ENCODE peak calls at places on chromosomes 3 and 15, in four cellular contexts. M is T-helper 1 cell; B is stimulated activated CD4-positive, alpha-beta T cell treated with anti-CD3 and anti-CD28 coated beads, Interleukin-2, amount 100 ng/mL, for 48 hours; O is T1000. P is an unnamed sample.
A peak's percentile ranks its signal among the peaks of the same experiment; 100 is the strongest.

GRCh38 chr3:134291300-134292254 is 40.9 kb upstream of the RYK start:
- DNase-seq in M (no peak), B (no peak), O (no peak), P (no peak)

GRCh38 chr3:15499536-15499935 is 22.0 kb downstream of the COLQ start:
- DNase-seq in M (no peak), B (no peak), O (no peak), P (no peak)

GRCh38 chr3:23162939-23163338 is 40.2 kb upstream of the UBE2E2 start:
- DNase-seq in M (no peak), B (no peak), O (no peak), P (no peak)

GRCh38 chr3:61565569-61565968 is 4.2 kb downstream of the PTPRG start:
- DNase-seq in M (no peak), B (no peak), O (no peak), P (no peak)

GRCh38 chr3:122921791-122922651 is 105.5 kb downstream of the SEMA5B start:
- DNase-seq in M (no peak), B (peak; percentile 30), O (no peak), P (no peak)

GRCh38 chr15:98801234-98801561 is 152.9 kb downstream of the IGF1R start:
- DNase-seq in M (no peak), B (no peak), O (no peak), P (no peak)

GRCh38 chr15:67085237-67085817 is 19.9 kb downstream of the SMAD3 start:
- DNase-seq in M (no peak), B (no peak), O (no peak), P (no peak)

GRCh38 chr3:189748046-189748445 is 116.9 kb downstream of the TP63 start:
- DNase-seq in M (no peak), B (no peak), O (no peak), P (no peak)

GRCh38 chr3:109122690-109123089 is 4.8 kb upstream of the MORC1 start:
- DNase-seq in M (no peak), B (no peak), O (no peak), P (no peak)

GRCh38 chr3:186152889-186153292 is 44.0 kb upstream of the ETV5 start:
- DNase-seq in M (no peak), B (no peak), O (no peak), P (no peak)

GRCh38 chr3:130760922-130761321 is 14.3 kb upstream of the PIK3R4 start:
- DNase-seq in M (no peak), B (no peak), O (peak; percentile 8), P (no peak)

GRCh38 chr3:42149537-42150426 is 58.6 kb downstream of the TRAK1 start:
- DNase-seq in M (no peak), B (no peak), O (no peak), P (no peak)

GRCh38 chr3:72273615-72274014 is 488.7 kb upstream of the PROK2 start:
- DNase-seq in M (no peak), B (no peak), O (peak; percentile 21), P (no peak)

GRCh38 chr15:50767332-50767861 is 1.9 kb upstream of the SPPL2A start:
- DNase-seq in M (no peak), B (no peak), O (no peak), P (no peak)

GRCh38 chr15:69410290-69410874 is 3.8 kb upstream of the KIF23 start:
- DNase-seq in M (no peak), B (no peak), O (peak; percentile 18), P (no peak)

GRCh38 chr3:123735456-123735855 is 148.7 kb downstream of the MYLK start:
- DNase-seq in M (no peak), B (no peak), O (no peak), P (no peak)

GRCh38 chr3:32951410-32951811 is at the start of gene CCR4:
- DNase-seq in M (no peak), B (no peak), O (no peak), P (peak; percentile 11)

GRCh38 chr3:52230461-52230860 is 5.0 kb upstream of the TLR9 start:
- DNase-seq in M (no peak), B (no peak), O (no peak), P (no peak)

GRCh38 chr15:67792250-67792942 is 32.9 kb upstream of the SKOR1 start:
- DNase-seq in M (no peak), B (no peak), O (no peak), P (no peak)

GRCh38 chr15:41945701-41946100 is 26.7 kb downstream of the EHD4 start:
- DNase-seq in M (no peak), B (no peak), O (no peak), P (no peak)

GRCh38 chr15:40250304-40250656 is 11.4 kb downstream of the PAK6 start:
- DNase-seq in M (no peak), B (no peak), O (no peak), P (no peak)

GRCh38 chr3:129686941-129687340 is 80.5 kb upstream of the PLXND1 start:
- DNase-seq in M (no peak), B (no peak), O (no peak), P (no peak)

GRCh38 chr3:178088930-178089329 is 447.3 kb upstream of the KCNMB2 start:
- DNase-seq in M (no peak), B (no peak), O (no peak), P (no peak)

GRCh38 chr3:71548995-71549394 is 34.5 kb downstream of the FOXP1 start:
- DNase-seq in M (no peak), B (no peak), O (no peak), P (no peak)

GRCh38 chr3:127074900-127075360 is 92.0 kb downstream of the PLXNA1 start:
- DNase-seq in M (no peak), B (no peak), O (no peak), P (no peak)

GRCh38 chr3:24336101-24336500 is 158.5 kb downstream of the THRB start:
- DNase-seq in M (no peak), B (no peak), O (no peak), P (no peak)

GRCh38 chr15:86879250-86880229 is 799.9 kb downstream of the AGBL1 start:
- DNase-seq in M (no peak), B (no peak), O (peak; percentile 4), P (no peak)

GRCh38 chr15:85624241-85624855 is 170.4 kb downstream of the KLHL25 start:
- DNase-seq in M (no peak), B (no peak), O (no peak), P (no peak)

P was measured in stimulated activated effector memory CD8-positive, alpha-beta T cell treated with anti-CD3 and anti-CD28 coated beads, Interleukin-12 subunit alpha, Interleukin-12 subunit beta, amount 100 ng/mL, for 72 hours.